ENCODE peak calls at places on chromosomes 16 and 17, in four cellular contexts. C, A, S and U are unnamed samples.

GRCh38 chr17:4110152-4110551 is 32.7 kb downstream of the ZZEF1 start:
- DNase-seq in C (no peak), A (no peak), S (no peak), U (no peak)

GRCh38 chr17:1873418-1873817 is 43.6 kb downstream of the RPA1 start:
- DNase-seq in C (no peak), A (no peak), S (no peak), U (no peak)

GRCh38 chr17:39867084-39867890 is 715 bp upstream of the ZPBP2 start:
- DNase-seq in C (peak; percentile 96), A (peak; percentile 53), S (no peak), U (no peak)

GRCh38 chr16:81945665-81946064 is 65.6 kb downstream of the SDR42E1 start:
- DNase-seq in C (no peak), A (no peak), S (no peak), U (no peak)

GRCh38 chr17:62740066-62740465 is 68.0 kb downstream of the MARCHF10 start:
- DNase-seq in C (no peak), A (no peak), S (no peak), U (no peak)

GRCh38 chr17:10574324-10574723 is 24.9 kb upstream of the MYH2 start:
- DNase-seq in C (no peak), A (no peak), S (no peak), U (no peak)

GRCh38 chr16:25494292-25494691 is 197.5 kb upstream of the HS3ST4 start:
- DNase-seq in C (no peak), A (no peak), S (no peak), U (no peak)

GRCh38 chr17:32350662-32351418 is 883 bp downstream of the ZNF207 start:
- DNase-seq in C (no peak), A (peak; percentile 27), S (peak; percentile 16), U (no peak)

GRCh38 chr17:7914771-7915610 is 1.1 kb downstream of the RNF227 start:
- DNase-seq in C (no peak), A (no peak), S (no peak), U (no peak)

GRCh38 chr17:2081564-2081963 is 26.7 kb downstream of the HIC1 start:
- DNase-seq in C (no peak), A (no peak), S (no peak), U (no peak)

GRCh38 chr16:80899804-80900592 is 95.6 kb upstream of the CDYL2 start:
- DNase-seq in C (no peak), A (no peak), S (no peak), U (peak; percentile 59)